ENCODE peak calls at places on chromosomes 4 and X, in eight cellular contexts. One of them, this sample, is unnamed.

GRCh38 chr4:13938299-13938698 is 310.8 kb upstream of the BOD1L1 start:
- DNase-seq in nephron progenitor cell: no peak
- DNase-seq in OCI-LY7: no peak
- DNase-seq in mammary epithelial cell: no peak
- DNase-seq in activated CD8-positive, alpha-beta T cell treated with anti-CD3 and anti-CD28 coated beads for 36 hours: no peak
- DNase-seq in Calu3: no peak
- DNase-seq in body of pancreas: no peak
- DNase-seq in HFF-Myc: no peak
- DNase-seq in this sample: no peak

GRCh38 chr4:41432889-41433288 is 105.1 kb upstream of the LIMCH1 start:
- DNase-seq in mammary epithelial cell: peak
- DNase-seq in HFF-Myc: no peak
- DNase-seq in body of pancreas: no peak
- DNase-seq in activated CD8-positive, alpha-beta T cell treated with anti-CD3 and anti-CD28 coated beads for 36 hours: no peak
- DNase-seq in OCI-LY7: no peak
- DNase-seq in Calu3: no peak
- DNase-seq in nephron progenitor cell: no peak
- DNase-seq in this sample: no peak

GRCh38 chr4:145098675-145099037 is 545 bp downstream of the ABCE1 start:
- DNase-seq in mammary epithelial cell: peak
- DNase-seq in activated CD8-positive, alpha-beta T cell treated with anti-CD3 and anti-CD28 coated beads for 36 hours: peak
- DNase-seq in nephron progenitor cell: no peak
- DNase-seq in HFF-Myc: peak
- DNase-seq in body of pancreas: peak
- DNase-seq in OCI-LY7: no peak
- DNase-seq in Calu3: peak
- DNase-seq in this sample: peak

GRCh38 chrX:9905288-9905687 is 61.9 kb upstream of the CLDN34 start:
- DNase-seq in Calu3: no peak
- DNase-seq in activated CD8-positive, alpha-beta T cell treated with anti-CD3 and anti-CD28 coated beads for 36 hours: no peak
- DNase-seq in mammary epithelial cell: no peak
- DNase-seq in HFF-Myc: no peak
- DNase-seq in nephron progenitor cell: no peak
- DNase-seq in body of pancreas: no peak
- DNase-seq in OCI-LY7: no peak
- DNase-seq in this sample: no peak

GRCh38 chr4:16001484-16001858 is 38.5 kb upstream of the FGFBP2 start:
- DNase-seq in OCI-LY7: peak
- DNase-seq in HFF-Myc: peak
- DNase-seq in nephron progenitor cell: peak
- DNase-seq in mammary epithelial cell: peak
- DNase-seq in Calu3: peak
- DNase-seq in body of pancreas: peak
- DNase-seq in activated CD8-positive, alpha-beta T cell treated with anti-CD3 and anti-CD28 coated beads for 36 hours: peak
- DNase-seq in this sample: peak

GRCh38 chrX:22366166-22366702 is 93.5 kb downstream of the CBLL2 start:
- DNase-seq in HFF-Myc: no peak
- DNase-seq in body of pancreas: no peak
- DNase-seq in mammary epithelial cell: peak
- DNase-seq in Calu3: no peak
- DNase-seq in nephron progenitor cell: no peak
- DNase-seq in OCI-LY7: no peak
- DNase-seq in activated CD8-positive, alpha-beta T cell treated with anti-CD3 and anti-CD28 coated beads for 36 hours: no peak
- DNase-seq in this sample: no peak

GRCh38 chr4:36321176-36321575 is 39.8 kb downstream of the DTHD1 start:
- DNase-seq in OCI-LY7: no peak
- DNase-seq in HFF-Myc: no peak
- DNase-seq in nephron progenitor cell: no peak
- DNase-seq in mammary epithelial cell: no peak
- DNase-seq in Calu3: no peak
- DNase-seq in body of pancreas: no peak
- DNase-seq in activated CD8-positive, alpha-beta T cell treated with anti-CD3 and anti-CD28 coated beads for 36 hours: no peak
- DNase-seq in this sample: no peak

GRCh38 chr4:142380052-142380598 is 466.0 kb downstream of the INPP4B start:
- DNase-seq in body of pancreas: no peak
- DNase-seq in Calu3: no peak
- DNase-seq in activated CD8-positive, alpha-beta T cell treated with anti-CD3 and anti-CD28 coated beads for 36 hours: no peak
- DNase-seq in nephron progenitor cell: no peak
- DNase-seq in mammary epithelial cell: no peak
- DNase-seq in OCI-LY7: no peak
- DNase-seq in HFF-Myc: no peak
- DNase-seq in this sample: no peak

GRCh38 chrX:74923942-74924448 is 1.3 kb downstream of the NEXMIF start:
- DNase-seq in OCI-LY7: no peak
- DNase-seq in nephron progenitor cell: peak
- DNase-seq in HFF-Myc: no peak
- DNase-seq in body of pancreas: peak
- DNase-seq in mammary epithelial cell: no peak
- DNase-seq in Calu3: no peak
- DNase-seq in activated CD8-positive, alpha-beta T cell treated with anti-CD3 and anti-CD28 coated beads for 36 hours: peak
- DNase-seq in this sample: peak

GRCh38 chr4:118730683-118731082 is 45.5 kb downstream of the METTL14 start:
- DNase-seq in OCI-LY7: no peak
- DNase-seq in HFF-Myc: no peak
- DNase-seq in activated CD8-positive, alpha-beta T cell treated with anti-CD3 and anti-CD28 coated beads for 36 hours: no peak
- DNase-seq in nephron progenitor cell: no peak
- DNase-seq in mammary epithelial cell: no peak
- DNase-seq in Calu3: no peak
- DNase-seq in body of pancreas: no peak
- DNase-seq in this sample: no peak

GRCh38 chrX:130174051-130174704 is 2.4 kb downstream of the RAB33A start:
- DNase-seq in mammary epithelial cell: no peak
- DNase-seq in nephron progenitor cell: no peak
- DNase-seq in body of pancreas: peak
- DNase-seq in HFF-Myc: no peak
- DNase-seq in activated CD8-positive, alpha-beta T cell treated with anti-CD3 and anti-CD28 coated beads for 36 hours: no peak
- DNase-seq in OCI-LY7: no peak
- DNase-seq in Calu3: no peak
- DNase-seq in this sample: no peak

GRCh38 chr4:114791976-114792375 is 193.4 kb downstream of the UGT8 start:
- DNase-seq in OCI-LY7: no peak
- DNase-seq in body of pancreas: no peak
- DNase-seq in activated CD8-positive, alpha-beta T cell treated with anti-CD3 and anti-CD28 coated beads for 36 hours: no peak
- DNase-seq in HFF-Myc: no peak
- DNase-seq in mammary epithelial cell: no peak
- DNase-seq in Calu3: no peak
- DNase-seq in nephron progenitor cell: no peak
- DNase-seq in this sample: no peak

GRCh38 chr4:180532691-180533090 is 1710.5 kb upstream of the TENM3 start:
- DNase-seq in Calu3: no peak
- DNase-seq in OCI-LY7: no peak
- DNase-seq in nephron progenitor cell: no peak
- DNase-seq in activated CD8-positive, alpha-beta T cell treated with anti-CD3 and anti-CD28 coated beads for 36 hours: no peak
- DNase-seq in mammary epithelial cell: no peak
- DNase-seq in body of pancreas: no peak
- DNase-seq in HFF-Myc: no peak
- DNase-seq in this sample: no peak

GRCh38 chrX:3655181-3655580 is 58.3 kb downstream of the PRKX start:
- DNase-seq in HFF-Myc: no peak
- DNase-seq in nephron progenitor cell: no peak
- DNase-seq in mammary epithelial cell: no peak
- DNase-seq in OCI-LY7: no peak
- DNase-seq in Calu3: no peak
- DNase-seq in activated CD8-positive, alpha-beta T cell treated with anti-CD3 and anti-CD28 coated beads for 36 hours: no peak
- DNase-seq in body of pancreas: no peak
- DNase-seq in this sample: no peak

GRCh38 chrX:72107320-72107719 is 24.4 kb downstream of the RTL5 start:
- DNase-seq in Calu3: no peak
- DNase-seq in OCI-LY7: no peak
- DNase-seq in HFF-Myc: no peak
- DNase-seq in nephron progenitor cell: no peak
- DNase-seq in body of pancreas: no peak
- DNase-seq in activated CD8-positive, alpha-beta T cell treated with anti-CD3 and anti-CD28 coated beads for 36 hours: peak
- DNase-seq in mammary epithelial cell: peak
- DNase-seq in this sample: no peak

GRCh38 chr4:186948361-186949291 is 225.0 kb upstream of the FAT1 start:
- DNase-seq in mammary epithelial cell: no peak
- DNase-seq in body of pancreas: peak
- DNase-seq in OCI-LY7: peak
- DNase-seq in activated CD8-positive, alpha-beta T cell treated with anti-CD3 and anti-CD28 coated beads for 36 hours: no peak
- DNase-seq in HFF-Myc: no peak
- DNase-seq in Calu3: no peak
- DNase-seq in nephron progenitor cell: peak
- DNase-seq in this sample: no peak

GRCh38 chr4:123651536-123652175 is 255.1 kb downstream of the SPRY1 start:
- DNase-seq in mammary epithelial cell: no peak
- DNase-seq in OCI-LY7: no peak
- DNase-seq in activated CD8-positive, alpha-beta T cell treated with anti-CD3 and anti-CD28 coated beads for 36 hours: no peak
- DNase-seq in nephron progenitor cell: no peak
- DNase-seq in body of pancreas: no peak
- DNase-seq in HFF-Myc: no peak
- DNase-seq in Calu3: no peak
- DNase-seq in this sample: no peak

GRCh38 chrX:82676386-82676785 is 831.7 kb upstream of the POU3F4 start:
- DNase-seq in mammary epithelial cell: no peak
- DNase-seq in activated CD8-positive, alpha-beta T cell treated with anti-CD3 and anti-CD28 coated beads for 36 hours: no peak
- DNase-seq in OCI-LY7: peak
- DNase-seq in Calu3: no peak
- DNase-seq in body of pancreas: no peak
- DNase-seq in nephron progenitor cell: no peak
- DNase-seq in HFF-Myc: no peak
- DNase-seq in this sample: no peak

GRCh38 chr4:158826882-158827281 is 58.1 kb downstream of the FNIP2 start:
- DNase-seq in body of pancreas: peak
- DNase-seq in HFF-Myc: no peak
- DNase-seq in nephron progenitor cell: no peak
- DNase-seq in Calu3: peak
- DNase-seq in OCI-LY7: no peak
- DNase-seq in mammary epithelial cell: peak
- DNase-seq in activated CD8-positive, alpha-beta T cell treated with anti-CD3 and anti-CD28 coated beads for 36 hours: no peak
- DNase-seq in this sample: no peak

GRCh38 chr4:17029964-17030363 is 131.5 kb upstream of the LDB2 start:
- DNase-seq in OCI-LY7: no peak
- DNase-seq in body of pancreas: no peak
- DNase-seq in nephron progenitor cell: no peak
- DNase-seq in HFF-Myc: no peak
- DNase-seq in activated CD8-positive, alpha-beta T cell treated with anti-CD3 and anti-CD28 coated beads for 36 hours: no peak
- DNase-seq in Calu3: no peak
- DNase-seq in mammary epithelial cell: no peak
- DNase-seq in this sample: no peak

GRCh38 chrX:50691820-50692219 is 122.2 kb downstream of the SHROOM4 start:
- DNase-seq in activated CD8-positive, alpha-beta T cell treated with anti-CD3 and anti-CD28 coated beads for 36 hours: peak
- DNase-seq in OCI-LY7: peak
- DNase-seq in Calu3: peak
- DNase-seq in mammary epithelial cell: peak
- DNase-seq in HFF-Myc: peak
- DNase-seq in body of pancreas: peak
- DNase-seq in nephron progenitor cell: peak
- DNase-seq in this sample: peak

GRCh38 chrX:67692246-67692645 is 148.4 kb downstream of the AR start:
- DNase-seq in mammary epithelial cell: peak
- DNase-seq in HFF-Myc: peak
- DNase-seq in nephron progenitor cell: no peak
- DNase-seq in body of pancreas: no peak
- DNase-seq in OCI-LY7: no peak
- DNase-seq in Calu3: no peak
- DNase-seq in activated CD8-positive, alpha-beta T cell treated with anti-CD3 and anti-CD28 coated beads for 36 hours: no peak
- DNase-seq in this sample: no peak

GRCh38 chr4:75939890-75940691 is 722 bp downstream of the NAAA start:
- DNase-seq in OCI-LY7: peak
- DNase-seq in HFF-Myc: no peak
- DNase-seq in nephron progenitor cell: peak
- DNase-seq in mammary epithelial cell: peak
- DNase-seq in Calu3: peak
- DNase-seq in body of pancreas: peak
- DNase-seq in activated CD8-positive, alpha-beta T cell treated with anti-CD3 and anti-CD28 coated beads for 36 hours: peak
- DNase-seq in this sample: peak

GRCh38 chrX:54786972-54787371 is 11.1 kb downstream of the ITIH6 start:
- DNase-seq in nephron progenitor cell: peak
- DNase-seq in mammary epithelial cell: peak
- DNase-seq in body of pancreas: peak
- DNase-seq in OCI-LY7: peak
- DNase-seq in activated CD8-positive, alpha-beta T cell treated with anti-CD3 and anti-CD28 coated beads for 36 hours: peak
- DNase-seq in Calu3: peak
- DNase-seq in HFF-Myc: no peak
- DNase-seq in this sample: no peak
- TF ChIP-seq CTCF in nephron progenitor cell: peak
- TF ChIP-seq CTCF in mammary epithelial cell: peak
- TF ChIP-seq CTCF in body of pancreas: peak
- TF ChIP-seq CTCF in OCI-LY7: peak
- TF ChIP-seq CTCF in activated CD8-positive, alpha-beta T cell treated with anti-CD3 and anti-CD28 coated beads for 36 hours: peak
- TF ChIP-seq CTCF in Calu3: peak
- TF ChIP-seq CTCF in HFF-Myc: no peak
- TF ChIP-seq CTCF in this sample: peak

GRCh38 chr4:127782275-127783025 is at the start of gene HSPA4L:
- DNase-seq in nephron progenitor cell: peak
- DNase-seq in mammary epithelial cell: no peak
- DNase-seq in OCI-LY7: peak
- DNase-seq in activated CD8-positive, alpha-beta T cell treated with anti-CD3 and anti-CD28 coated beads for 36 hours: peak
- DNase-seq in body of pancreas: peak
- DNase-seq in HFF-Myc: peak
- DNase-seq in Calu3: peak
- DNase-seq in this sample: peak
- TF ChIP-seq CTCF in nephron progenitor cell: no peak
- TF ChIP-seq CTCF in mammary epithelial cell: peak
- TF ChIP-seq CTCF in OCI-LY7: no peak
- TF ChIP-seq CTCF in activated CD8-positive, alpha-beta T cell treated with anti-CD3 and anti-CD28 coated beads for 36 hours: no peak
- TF ChIP-seq CTCF in body of pancreas: peak
- TF ChIP-seq CTCF in HFF-Myc: no peak
- TF ChIP-seq CTCF in Calu3: no peak
- TF ChIP-seq CTCF in this sample: peak

DNA sequence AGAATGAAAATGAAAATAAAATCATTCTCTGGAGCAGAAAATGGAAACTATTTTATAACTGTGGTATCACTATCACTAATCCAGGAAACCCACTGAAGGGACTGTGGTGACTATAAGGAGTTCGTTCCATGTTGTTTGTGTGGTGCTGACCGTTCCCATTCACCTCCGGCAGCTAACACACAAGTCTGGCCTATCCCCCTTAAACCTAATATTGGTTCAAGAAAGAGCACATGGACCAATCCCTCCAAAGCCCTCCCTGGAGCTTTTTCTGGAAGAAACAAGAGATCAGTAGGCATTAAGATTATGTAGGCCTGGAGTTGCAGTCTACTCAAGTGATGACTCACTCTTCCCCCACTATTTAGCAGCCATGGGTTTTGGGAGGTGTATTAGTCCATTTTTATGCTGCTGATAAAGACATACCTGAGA is 25.9 kb upstream of the FAM241A start:
- DNase-seq in HFF-Myc: no peak
- DNase-seq in nephron progenitor cell: no peak
- DNase-seq in activated CD8-positive, alpha-beta T cell treated with anti-CD3 and anti-CD28 coated beads for 36 hours: peak
- DNase-seq in mammary epithelial cell: no peak
- DNase-seq in Calu3: no peak
- DNase-seq in body of pancreas: no peak
- DNase-seq in OCI-LY7: no peak
- DNase-seq in this sample: peak
- TF ChIP-seq CTCF in HFF-Myc: no peak
- TF ChIP-seq CTCF in nephron progenitor cell: no peak
- TF ChIP-seq CTCF in activated CD8-positive, alpha-beta T cell treated with anti-CD3 and anti-CD28 coated beads for 36 hours: no peak
- TF ChIP-seq CTCF in mammary epithelial cell: no peak
- TF ChIP-seq CTCF in Calu3: no peak
- TF ChIP-seq CTCF in body of pancreas: no peak
- TF ChIP-seq CTCF in OCI-LY7: no peak
- TF ChIP-seq CTCF in this sample: no peak

DNA sequence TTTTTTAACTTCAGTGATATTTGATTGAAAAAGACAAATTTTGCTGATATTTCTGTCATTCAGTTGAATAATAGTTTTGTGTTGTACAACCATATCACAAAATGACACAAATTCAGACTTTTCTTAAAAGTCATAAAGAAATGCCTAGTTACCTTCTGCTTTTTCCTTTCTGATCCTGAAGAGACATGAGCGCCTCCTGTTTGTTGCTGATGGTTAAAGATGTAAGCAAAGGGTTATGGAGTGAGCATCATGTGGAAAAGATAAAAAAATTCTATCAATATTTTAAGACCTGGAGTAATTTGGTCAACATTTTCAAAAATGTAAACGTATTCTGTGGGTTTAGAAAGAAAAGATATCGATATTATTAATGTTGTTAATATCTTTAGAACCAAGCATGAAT is 669.9 kb upstream of the NR3C2 start:
- DNase-seq in mammary epithelial cell: no peak
- DNase-seq in HFF-Myc: no peak
- DNase-seq in OCI-LY7: no peak
- DNase-seq in Calu3: no peak
- DNase-seq in activated CD8-positive, alpha-beta T cell treated with anti-CD3 and anti-CD28 coated beads for 36 hours: no peak
- DNase-seq in nephron progenitor cell: no peak
- DNase-seq in body of pancreas: no peak
- DNase-seq in this sample: no peak
- TF ChIP-seq CTCF in mammary epithelial cell: no peak
- TF ChIP-seq CTCF in HFF-Myc: no peak
- TF ChIP-seq CTCF in OCI-LY7: peak
- TF ChIP-seq CTCF in Calu3: no peak
- TF ChIP-seq CTCF in activated CD8-positive, alpha-beta T cell treated with anti-CD3 and anti-CD28 coated beads for 36 hours: no peak
- TF ChIP-seq CTCF in nephron progenitor cell: no peak
- TF ChIP-seq CTCF in body of pancreas: no peak
- TF ChIP-seq CTCF in this sample: no peak